ENCODE peak calls at places on chromosome 2, in five cellular contexts. K, E, V, T and C are unnamed samples.
A peak's percentile ranks its signal among the peaks of the same experiment; 100 is the strongest.

GRCh38 chr2:81645750-81646301 is 1341.3 kb upstream of the LRRTM1 start:
- DNase-seq in E (no peak), T (no peak), K (no peak), V (no peak), C (no peak)

GRCh38 chr2:232624554-232624842 is 8.9 kb upstream of the EFHD1 start:
- DNase-seq in V (no peak), E (no peak), T (no peak), K (no peak), C (peak; percentile 56)

GRCh38 chr2:60072609-60073008 is 480.8 kb downstream of the BCL11A start:
- DNase-seq in E (no peak), V (no peak), K (no peak), T (no peak), C (no peak)

GRCh38 chr2:29011650-29012060 is 30.6 kb downstream of the TOGARAM2 start:
- DNase-seq in V (no peak), T (no peak), K (no peak), E (no peak), C (no peak)

GRCh38 chr2:72933207-72933606 is 15.9 kb downstream of the EMX1 start:
- DNase-seq in T (no peak), K (no peak), E (no peak), V (no peak), C (no peak)

GRCh38 chr2:106189764-106190468 is 4.2 kb downstream of the UXS1 start:
- DNase-seq in T (no peak), K (peak; percentile 82), V (no peak), E (peak; percentile 72), C (peak; percentile 77)

GRCh38 chr2:38260469-38260868 is 116.6 kb downstream of the ATL2 start:
- DNase-seq in K (no peak), V (no peak), T (no peak), E (no peak), C (no peak)

GRCh38 chr2:84970266-84970955 is 550 bp upstream of the KCMF1 start:
- DNase-seq in K (peak; percentile 36), V (peak; percentile 30), E (peak; percentile 53), T (no peak), C (peak; percentile 60)

GRCh38 chr2:8285081-8285480 is 396.8 kb upstream of the ID2 start:
- DNase-seq in K (no peak), T (no peak), E (peak; percentile 19), V (no peak), C (no peak)

GRCh38 chr2:3641841-3642421 is 16.1 kb upstream of the ALLC start:
- DNase-seq in V (no peak), E (peak; percentile 35), T (no peak), K (no peak), C (no peak)

GRCh38 chr2:185921048-185921756 is 182.6 kb downstream of the FSIP2 start:
- DNase-seq in T (no peak), V (no peak), K (no peak), E (no peak), C (peak; percentile 64)

GRCh38 chr2:151395509-151396374 is 14.0 kb upstream of the RIF1 start:
- DNase-seq in V (no peak), T (no peak), K (no peak), E (no peak), C (no peak)

GRCh38 chr2:222398446-222398885 is 25.9 kb upstream of the SGPP2 start:
- DNase-seq in V (no peak), E (peak; percentile 3), K (no peak), T (no peak), C (no peak)

GRCh38 chr2:30412392-30413321 is 34.4 kb upstream of the LCLAT1 start:
- DNase-seq in T (no peak), E (no peak), V (no peak), K (peak; percentile 21), C (no peak)

GRCh38 chr2:71082402-71083252 is 14.2 kb downstream of the NAGK start:
- DNase-seq in V (no peak), E (no peak), K (no peak), T (no peak), C (no peak)

GRCh38 chr2:121076885-121077549 is 208.0 kb downstream of the TFCP2L1 start:
- DNase-seq in K (peak; percentile 28), E (peak; percentile 59), V (peak; percentile 24), T (no peak), C (peak; percentile 66)

GRCh38 chr2:17104454-17104853 is 413.8 kb downstream of the RAD51AP2 start:
- DNase-seq in E (peak; percentile 85), T (no peak), V (peak; percentile 45), K (peak; percentile 60), C (peak; percentile 76)

GRCh38 chr2:118371500-118371899 is 283.2 kb downstream of the INSIG2 start:
- DNase-seq in T (peak; percentile 24), V (no peak), K (peak; percentile 18), E (peak; percentile 65), C (peak; percentile 61)
- TF ChIP-seq CTCF in T (peak; percentile 96), V (peak; percentile 20), K (peak; percentile 39), E (peak; percentile 81), C (peak; percentile 81)

GRCh38 chr2:238239552-238239871 is 326 bp downstream of the HES6 start:
- DNase-seq in K (no peak), E (no peak), T (no peak), V (no peak), C (peak; percentile 18)
- H3K4me3 ChIP-seq in K (peak overlapping the region; percentile 60), E (peak overlapping the region; percentile 33), T (peak overlapping the region; percentile 44), V (peak overlapping the region; percentile 59), C (peak overlapping the region; percentile 30)

GRCh38 chr2:95207111-95207961 is at the start of gene ZNF892:
- DNase-seq in E (peak; percentile 89), K (peak; percentile 82), T (peak; percentile 40), V (peak; percentile 92), C (peak; percentile 92)
- TF ChIP-seq CTCF in E (peak; percentile 31), K (peak; percentile 43), T (peak; percentile 49), V (peak; percentile 67), C (peak; percentile 40)

GRCh38 chr2:149800624-149801220 is 213.1 kb upstream of the MMADHC start:
- DNase-seq in V (no peak), T (no peak), K (peak; percentile 18), E (no peak), C (no peak)

GRCh38 chr2:149799296-149799695 is 211.7 kb upstream of the MMADHC start:
- DNase-seq in K (no peak), E (peak; percentile 68), T (no peak), V (peak; percentile 12), C (peak; percentile 56)

DNA sequence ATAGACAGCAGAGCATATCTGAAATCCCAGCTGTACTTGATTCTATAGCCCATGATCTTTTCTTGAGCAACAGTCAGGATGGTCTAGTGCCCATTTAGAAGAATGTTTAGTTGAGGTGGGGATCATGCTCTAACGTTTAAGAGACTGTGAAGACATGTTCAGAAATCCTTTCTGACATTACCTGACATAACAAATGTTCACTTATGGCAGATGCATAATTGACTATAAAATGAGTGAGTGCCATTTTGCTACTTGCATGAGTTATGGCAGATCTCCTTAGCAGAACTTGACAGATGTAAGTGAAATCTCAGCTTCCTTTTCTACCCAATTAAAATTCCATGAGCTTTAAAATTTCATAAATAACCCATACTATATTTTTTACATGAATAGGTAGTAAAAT is 209.5 kb upstream of the MMADHC start:
- DNase-seq in T (no peak), E (no peak), K (no peak), V (no peak), C (no peak)
- H3K4me3 ChIP-seq in T (no peak overlapping the region), E (no peak overlapping the region), K (no peak overlapping the region), V (no peak overlapping the region), C (no peak overlapping the region)

GRCh38 chr2:217653240-217653639 is 349.6 kb downstream of the TNS1 start:
- DNase-seq in K (peak; percentile 89), E (peak; percentile 82), T (peak; percentile 94), V (peak; percentile 33), C (peak; percentile 78)
- TF ChIP-seq CTCF in K (peak; percentile 17), E (peak; percentile 8), T (peak; percentile 23), V (no peak), C (peak; percentile 28)

GRCh38 chr2:24351627-24351938 is 8.8 kb downstream of the ITSN2 start:
- DNase-seq in V (no peak), K (no peak), E (no peak), T (no peak), C (no peak)
- H3K4me3 ChIP-seq in V (no peak overlapping the region), K (no peak overlapping the region), E (no peak overlapping the region), T (no peak overlapping the region), C (no peak overlapping the region)

GRCh38 chr2:234996467-234997270 is 44.9 kb downstream of the SH3BP4 start:
- DNase-seq in T (peak; percentile 25), K (peak; percentile 79), V (no peak), E (peak; percentile 65), C (no peak)
- TF ChIP-seq CTCF in T (peak; percentile 11), K (peak; percentile 35), V (no peak), E (peak; percentile 26), C (no peak)

GRCh38 chr2:135703300-135703699 is 38.4 kb upstream of the UBXN4 start:
- DNase-seq in T (no peak), K (no peak), E (no peak), V (no peak), C (no peak)

GRCh38 chr2:135698838-135699237 is 42.8 kb upstream of the UBXN4 start:
- DNase-seq in T (no peak), E (no peak), V (no peak), K (no peak), C (no peak)

GRCh38 chr2:135701442-135701841 is 40.2 kb upstream of the UBXN4 start:
- DNase-seq in T (peak; percentile 64), K (peak; percentile 79), V (no peak), E (peak; percentile 66), C (peak; percentile 86)
- H3K4me3 ChIP-seq in T (no peak overlapping the region), K (no peak overlapping the region), V (no peak overlapping the region), E (no peak overlapping the region), C (no peak overlapping the region)